ENCODE peak calls at places on chromosome 6, in five cellular contexts. One of them, this sample, is unnamed.

GRCh38 chr6:151372164-151372563 is 19.2 kb downstream of the ZBTB2 start:
- DNase-seq in sigmoid colon: no peak
- DNase-seq in Panc1: no peak
- DNase-seq in prostate gland: no peak
- DNase-seq in spleen: no peak
- DNase-seq in this sample: no peak

GRCh38 chr6:25041676-25042598 is 106.2 kb upstream of the RIPOR2 start:
- DNase-seq in sigmoid colon: no peak
- DNase-seq in Panc1: no peak
- DNase-seq in prostate gland: no peak
- DNase-seq in spleen: peak; percentile 87
- DNase-seq in this sample: no peak

GRCh38 chr6:129317931-129318820 is 391.8 kb downstream of the ARHGAP18 start:
- DNase-seq in sigmoid colon: no peak
- DNase-seq in Panc1: no peak
- DNase-seq in prostate gland: no peak
- DNase-seq in spleen: no peak
- DNase-seq in this sample: no peak

GRCh38 chr6:32192608-32193039 is at the start of gene GPSM3:
- DNase-seq in sigmoid colon: peak; percentile 79
- DNase-seq in Panc1: no peak
- DNase-seq in prostate gland: no peak
- DNase-seq in spleen: peak; percentile 95
- DNase-seq in this sample: no peak

GRCh38 chr6:85580104-85580877 is 13.4 kb downstream of the SNX14 start:
- DNase-seq in sigmoid colon: no peak
- DNase-seq in Panc1: no peak
- DNase-seq in prostate gland: no peak
- DNase-seq in spleen: no peak
- DNase-seq in this sample: no peak

GRCh38 chr6:45724511-45724910 is 291.1 kb downstream of the CLIC5 start:
- DNase-seq in sigmoid colon: no peak
- DNase-seq in Panc1: no peak
- DNase-seq in prostate gland: no peak
- DNase-seq in spleen: no peak
- DNase-seq in this sample: peak; percentile 53

GRCh38 chr6:16332175-16332542 is 93.8 kb downstream of the GMPR start:
- DNase-seq in sigmoid colon: peak; percentile 90
- DNase-seq in Panc1: no peak
- DNase-seq in prostate gland: peak; percentile 83
- DNase-seq in spleen: peak; percentile 91
- DNase-seq in this sample: peak; percentile 58

GRCh38 chr6:153965996-153966395 is 73.0 kb upstream of the OPRM1 start:
- DNase-seq in sigmoid colon: no peak
- DNase-seq in Panc1: no peak
- DNase-seq in prostate gland: no peak
- DNase-seq in spleen: no peak
- DNase-seq in this sample: no peak

GRCh38 chr6:84763397-84764331 is 734 bp downstream of the TBX18 start:
- DNase-seq in sigmoid colon: peak; percentile 70
- DNase-seq in Panc1: peak; percentile 12
- DNase-seq in prostate gland: no peak
- DNase-seq in spleen: no peak
- DNase-seq in this sample: no peak

GRCh38 chr6:57262491-57262890 is 40.4 kb upstream of the RAB23 start:
- DNase-seq in sigmoid colon: peak; percentile 94
- DNase-seq in Panc1: no peak
- DNase-seq in prostate gland: no peak
- DNase-seq in spleen: no peak
- DNase-seq in this sample: peak; percentile 19

GRCh38 chr6:108752733-108753392 is 95.4 kb upstream of the ARMC2 start:
- DNase-seq in sigmoid colon: no peak
- DNase-seq in Panc1: no peak
- DNase-seq in prostate gland: no peak
- DNase-seq in spleen: no peak
- DNase-seq in this sample: no peak

GRCh38 chr6:80234411-80234810 is 127.9 kb downstream of the BCKDHB start:
- DNase-seq in sigmoid colon: no peak
- DNase-seq in Panc1: no peak
- DNase-seq in prostate gland: no peak
- DNase-seq in spleen: no peak
- DNase-seq in this sample: no peak

GRCh38 chr6:15522427-15522826 is 140.4 kb downstream of the DTNBP1 start:
- DNase-seq in sigmoid colon: peak; percentile 62
- DNase-seq in Panc1: no peak
- DNase-seq in prostate gland: no peak
- DNase-seq in spleen: peak; percentile 60
- DNase-seq in this sample: no peak

GRCh38 chr6:19811397-19812079 is 25.6 kb upstream of the ID4 start:
- DNase-seq in sigmoid colon: no peak
- DNase-seq in Panc1: no peak
- DNase-seq in prostate gland: no peak
- DNase-seq in spleen: no peak
- DNase-seq in this sample: no peak

GRCh38 chr6:75493400-75494064 is at the start of gene FILIP1:
- DNase-seq in sigmoid colon: peak; percentile 87
- DNase-seq in Panc1: no peak
- DNase-seq in prostate gland: no peak
- DNase-seq in spleen: no peak
- DNase-seq in this sample: no peak

GRCh38 chr6:119347466-119348307 is 1.9 kb downstream of the MAN1A1 start:
- DNase-seq in sigmoid colon: peak; percentile 76
- DNase-seq in Panc1: no peak
- DNase-seq in prostate gland: peak; percentile 30
- DNase-seq in spleen: peak; percentile 91
- DNase-seq in this sample: no peak

GRCh38 chr6:167932468-167933276 is 64.8 kb upstream of the KIF25 start:
- DNase-seq in sigmoid colon: no peak
- DNase-seq in Panc1: no peak
- DNase-seq in prostate gland: no peak
- DNase-seq in spleen: no peak
- DNase-seq in this sample: peak; percentile 30

GRCh38 chr6:69936674-69937363 is 70.5 kb downstream of the COL19A1 start:
- DNase-seq in sigmoid colon: no peak
- DNase-seq in Panc1: no peak
- DNase-seq in prostate gland: peak; percentile 64
- DNase-seq in spleen: no peak
- DNase-seq in this sample: no peak

GRCh38 chr6:21367649-21368154 is 225.8 kb upstream of the SOX4 start:
- DNase-seq in sigmoid colon: no peak
- DNase-seq in Panc1: no peak
- DNase-seq in prostate gland: no peak
- DNase-seq in spleen: no peak
- DNase-seq in this sample: no peak

GRCh38 chr6:139114741-139115140 is 20.1 kb upstream of the HECA start:
- DNase-seq in sigmoid colon: no peak
- DNase-seq in Panc1: no peak
- DNase-seq in prostate gland: no peak
- DNase-seq in spleen: no peak
- DNase-seq in this sample: no peak

GRCh38 chr6:34130870-34131269 is 15.0 kb downstream of the GRM4 start:
- DNase-seq in sigmoid colon: no peak
- DNase-seq in Panc1: no peak
- DNase-seq in prostate gland: no peak
- DNase-seq in spleen: no peak
- DNase-seq in this sample: no peak

GRCh38 chr6:113182370-113183141 is 674.6 kb upstream of the MARCKS start:
- DNase-seq in sigmoid colon: no peak
- DNase-seq in Panc1: peak; percentile 7
- DNase-seq in prostate gland: no peak
- DNase-seq in spleen: no peak
- DNase-seq in this sample: no peak

GRCh38 chr6:169167581-169168301 is 85.9 kb downstream of the THBS2 start:
- DNase-seq in sigmoid colon: peak; percentile 56
- DNase-seq in Panc1: no peak
- DNase-seq in prostate gland: no peak
- DNase-seq in spleen: no peak
- DNase-seq in this sample: no peak

GRCh38 chr6:16901777-16902176 is 140.5 kb upstream of the ATXN1 start:
- DNase-seq in sigmoid colon: peak; percentile 74
- DNase-seq in Panc1: no peak
- DNase-seq in prostate gland: peak; percentile 60
- DNase-seq in spleen: no peak
- DNase-seq in this sample: peak; percentile 78

GRCh38 chr6:163941471-163941980 is 527.0 kb downstream of the QKI start:
- DNase-seq in sigmoid colon: no peak
- DNase-seq in Panc1: no peak
- DNase-seq in prostate gland: no peak
- DNase-seq in spleen: peak; percentile 56
- DNase-seq in this sample: no peak

GRCh38 chr6:33692078-33692759 is 19.3 kb downstream of the UQCC2 start:
- DNase-seq in sigmoid colon: no peak
- DNase-seq in Panc1: no peak
- DNase-seq in prostate gland: no peak
- DNase-seq in spleen: no peak
- DNase-seq in this sample: no peak

GRCh38 chr6:159061805-159062563 is 17.2 kb upstream of the TAGAP start:
- DNase-seq in sigmoid colon: no peak
- DNase-seq in Panc1: no peak
- DNase-seq in prostate gland: no peak
- DNase-seq in spleen: no peak
- DNase-seq in this sample: no peak

DNA sequence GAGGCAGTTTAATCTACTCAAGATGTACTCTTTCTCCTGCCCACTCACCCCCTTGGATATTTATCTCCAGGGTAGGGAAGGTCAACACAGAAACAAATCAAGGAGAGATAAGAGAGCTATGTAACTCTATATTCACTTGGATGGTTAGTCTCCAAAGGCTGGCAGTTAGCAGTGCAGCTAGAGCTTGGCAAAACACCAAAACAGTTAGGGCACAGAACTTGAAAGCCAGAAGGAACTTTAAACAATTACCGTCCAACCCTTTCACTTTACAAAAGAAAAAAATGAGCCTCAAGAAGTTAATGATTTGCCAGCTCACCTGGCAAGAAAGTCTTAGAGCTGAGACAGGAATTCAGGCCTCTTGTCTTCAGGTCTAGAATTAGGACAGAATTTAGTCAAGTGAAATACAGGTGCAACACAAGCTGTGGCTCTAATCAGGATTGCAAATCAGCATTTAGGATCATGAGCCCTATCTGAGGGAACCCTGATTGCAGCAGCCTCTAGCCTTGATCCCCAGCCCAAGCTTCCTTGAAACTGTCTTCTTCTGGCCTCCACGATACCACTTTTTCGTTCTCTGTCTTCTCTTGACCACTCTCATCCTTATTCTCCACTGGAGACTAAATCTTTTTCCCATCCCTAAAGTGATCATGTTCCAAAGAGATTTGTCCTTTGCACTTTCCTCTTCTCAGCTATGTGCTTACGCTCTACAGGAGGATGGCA is 14.9 kb downstream of the NEDD9 start:
- DNase-seq in sigmoid colon: no peak
- DNase-seq in Panc1: no peak
- DNase-seq in prostate gland: peak; percentile 76
- DNase-seq in spleen: no peak
- DNase-seq in this sample: no peak
- TF ChIP-seq POLR2AphosphoS5 in sigmoid colon: peak; percentile 21
- TF ChIP-seq POLR2AphosphoS5 in Panc1: no peak
- TF ChIP-seq POLR2AphosphoS5 in prostate gland: peak; percentile 78
- TF ChIP-seq POLR2AphosphoS5 in spleen: no peak
- TF ChIP-seq POLR2AphosphoS5 in this sample: no peak

GRCh38 chr6:7240351-7240750 is 72.6 kb downstream of the SSR1 start:
- DNase-seq in sigmoid colon: no peak
- DNase-seq in Panc1: no peak
- DNase-seq in prostate gland: no peak
- DNase-seq in spleen: no peak
- DNase-seq in this sample: no peak

GRCh38 chr6:7242835-7243187 is 70.2 kb downstream of the SSR1 start:
- DNase-seq in sigmoid colon: no peak
- DNase-seq in Panc1: no peak
- DNase-seq in prostate gland: no peak
- DNase-seq in spleen: no peak
- DNase-seq in this sample: no peak

GRCh38 chr6:7241709-7242645 is 71.0 kb downstream of the SSR1 start:
- DNase-seq in sigmoid colon: no peak
- DNase-seq in Panc1: no peak
- DNase-seq in prostate gland: no peak
- DNase-seq in spleen: no peak
- DNase-seq in this sample: no peak

GRCh38 chr6:7239590-7239948 is 73.4 kb downstream of the SSR1 start:
- DNase-seq in sigmoid colon: no peak
- DNase-seq in Panc1: no peak
- DNase-seq in prostate gland: no peak
- DNase-seq in spleen: no peak
- DNase-seq in this sample: no peak

GRCh38 chr6:7241160-7241559 is 71.8 kb downstream of the SSR1 start:
- DNase-seq in sigmoid colon: no peak
- DNase-seq in Panc1: no peak
- DNase-seq in prostate gland: peak; percentile 62
- DNase-seq in spleen: no peak
- DNase-seq in this sample: peak; percentile 38
- H3K27ac ChIP-seq in sigmoid colon: no peak overlapping the region
- H3K27ac ChIP-seq in Panc1: no peak overlapping the region
- H3K27ac ChIP-seq in prostate gland: peak overlapping the region; percentile 85
- H3K27ac ChIP-seq in spleen: peak overlapping the region; percentile 73
- H3K27ac ChIP-seq in this sample: peak overlapping the region; percentile 43

DNA sequence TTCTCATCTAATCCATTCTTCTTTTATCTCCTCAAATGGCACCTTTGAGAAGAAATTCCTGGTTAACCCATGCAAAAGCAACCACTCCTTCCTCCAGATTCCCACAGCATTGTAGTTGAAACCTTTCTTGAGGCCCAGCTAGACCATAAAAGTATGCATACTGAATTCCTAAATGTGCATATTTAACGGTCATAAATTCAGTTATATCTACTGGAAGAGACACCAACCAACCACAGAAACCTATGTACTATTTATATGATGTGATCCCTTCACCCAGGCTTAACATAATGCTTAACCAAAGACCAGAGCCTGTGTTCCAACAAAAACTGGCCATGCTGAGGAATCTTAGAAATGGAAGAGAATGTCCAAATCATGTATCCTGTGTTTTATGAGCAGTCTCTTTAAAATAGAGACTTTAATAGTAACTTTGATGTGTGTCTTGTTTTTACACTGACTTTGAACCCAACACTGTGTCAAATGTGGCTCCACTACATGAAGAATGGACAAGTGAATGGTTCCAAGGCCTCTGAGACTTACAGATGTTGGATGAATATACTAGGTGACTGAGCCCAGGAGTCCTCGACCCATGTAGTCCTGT is 11.4 kb upstream of the TAF8 start:
- DNase-seq in sigmoid colon: no peak
- DNase-seq in Panc1: no peak
- DNase-seq in prostate gland: no peak
- DNase-seq in spleen: no peak
- DNase-seq in this sample: no peak
- H3K4me1 ChIP-seq in sigmoid colon: no peaks in the 10 kb centered on the region
- H3K4me1 ChIP-seq in Panc1: peaks cover 2% of the 10 kb centered on the region
- H3K4me1 ChIP-seq in prostate gland: peaks cover 12% of the 10 kb centered on the region
- H3K4me1 ChIP-seq in spleen: peaks cover 100% of the 10 kb centered on the region
- H3K4me1 ChIP-seq in this sample: peaks cover 19% of the 10 kb centered on the region

DNA sequence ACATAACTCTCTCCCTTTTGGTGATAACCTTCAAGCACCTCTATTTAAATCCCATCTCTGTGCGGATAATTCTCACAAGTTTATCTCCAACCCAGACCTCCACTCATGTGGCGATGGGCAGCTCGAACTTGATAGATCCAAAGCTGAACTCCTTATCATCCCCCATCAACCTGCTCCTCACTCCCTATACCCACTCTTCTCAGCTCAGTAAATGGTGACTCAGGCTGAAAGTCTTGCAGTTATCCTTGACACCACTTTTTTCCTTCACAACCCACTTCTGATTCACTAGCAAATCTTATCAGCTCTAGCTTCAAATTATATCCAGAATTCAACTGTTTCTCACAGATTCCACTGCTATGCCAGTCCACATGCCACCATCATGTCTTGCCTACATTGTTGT is 155.3 kb upstream of the STXBP5 start:
- DNase-seq in sigmoid colon: no peak
- DNase-seq in Panc1: no peak
- DNase-seq in prostate gland: no peak
- DNase-seq in spleen: no peak
- DNase-seq in this sample: no peak
- TF ChIP-seq POLR2AphosphoS5 in sigmoid colon: no peak
- TF ChIP-seq POLR2AphosphoS5 in Panc1: no peak
- TF ChIP-seq POLR2AphosphoS5 in prostate gland: no peak
- TF ChIP-seq POLR2AphosphoS5 in spleen: no peak
- TF ChIP-seq POLR2AphosphoS5 in this sample: no peak